ENCODE peak calls at places on chromosomes 4 and X, in six cellular contexts. One of them, this sample, is unnamed.

GRCh38 chr4:26204249-26204825 is 116.5 kb upstream of the RBPJ start:
- DNase-seq in DND-41: no peak
- DNase-seq in colonic mucosa: no peak
- DNase-seq in kidney epithelial cell: no peak
- DNase-seq in neural crest cell: no peak
- DNase-seq in body of pancreas: peak; percentile 15
- DNase-seq in this sample: no peak

GRCh38 chr4:76712564-76712963 is 185.4 kb downstream of the SOWAHB start:
- DNase-seq in neural crest cell: no peak
- DNase-seq in colonic mucosa: no peak
- DNase-seq in body of pancreas: no peak
- DNase-seq in DND-41: no peak
- DNase-seq in kidney epithelial cell: no peak
- DNase-seq in this sample: no peak

GRCh38 chr4:3439391-3439790 is 2.4 kb upstream of the HGFAC start:
- DNase-seq in kidney epithelial cell: no peak
- DNase-seq in body of pancreas: no peak
- DNase-seq in colonic mucosa: no peak
- DNase-seq in DND-41: no peak
- DNase-seq in neural crest cell: no peak
- DNase-seq in this sample: peak; percentile 15

GRCh38 chr4:154361450-154361849 is 130.1 kb downstream of the DCHS2 start:
- DNase-seq in neural crest cell: no peak
- DNase-seq in DND-41: peak; percentile 66
- DNase-seq in body of pancreas: no peak
- DNase-seq in colonic mucosa: no peak
- DNase-seq in kidney epithelial cell: no peak
- DNase-seq in this sample: no peak

GRCh38 chrX:3262906-3263305 is 83.5 kb downstream of the MXRA5 start:
- DNase-seq in neural crest cell: no peak
- DNase-seq in DND-41: no peak
- DNase-seq in colonic mucosa: no peak
- DNase-seq in kidney epithelial cell: peak; percentile 85
- DNase-seq in body of pancreas: no peak
- DNase-seq in this sample: no peak

GRCh38 chrX:138858438-138858837 is 146.9 kb upstream of the FGF13 start:
- DNase-seq in neural crest cell: no peak
- DNase-seq in kidney epithelial cell: peak; percentile 23
- DNase-seq in DND-41: no peak
- DNase-seq in colonic mucosa: no peak
- DNase-seq in body of pancreas: no peak
- DNase-seq in this sample: no peak

GRCh38 chr4:127364397-127364796 is 268.4 kb upstream of the INTU start:
- DNase-seq in DND-41: no peak
- DNase-seq in neural crest cell: no peak
- DNase-seq in colonic mucosa: no peak
- DNase-seq in kidney epithelial cell: no peak
- DNase-seq in body of pancreas: no peak
- DNase-seq in this sample: no peak

GRCh38 chr4:135718019-135718418 is 1516.4 kb upstream of the PABPC4L start:
- DNase-seq in DND-41: no peak
- DNase-seq in neural crest cell: no peak
- DNase-seq in body of pancreas: no peak
- DNase-seq in kidney epithelial cell: no peak
- DNase-seq in colonic mucosa: no peak
- DNase-seq in this sample: no peak

GRCh38 chr4:122688529-122688928 is 44.0 kb upstream of the BBS12 start:
- DNase-seq in body of pancreas: no peak
- DNase-seq in DND-41: no peak
- DNase-seq in colonic mucosa: no peak
- DNase-seq in neural crest cell: no peak
- DNase-seq in kidney epithelial cell: no peak
- DNase-seq in this sample: no peak

GRCh38 chr4:73964862-73965611 is 16.8 kb downstream of the PF4 start:
- DNase-seq in neural crest cell: no peak
- DNase-seq in kidney epithelial cell: no peak
- DNase-seq in colonic mucosa: peak; percentile 34
- DNase-seq in body of pancreas: peak; percentile 26
- DNase-seq in DND-41: no peak
- DNase-seq in this sample: peak; percentile 47

GRCh38 chrX:75181721-75182120 is 25.6 kb upstream of the ABCB7 start:
- DNase-seq in kidney epithelial cell: no peak
- DNase-seq in body of pancreas: no peak
- DNase-seq in colonic mucosa: no peak
- DNase-seq in neural crest cell: no peak
- DNase-seq in DND-41: no peak
- DNase-seq in this sample: no peak

GRCh38 chr4:189202869-189203271 is 737.8 kb upstream of the FRG1 start:
- DNase-seq in colonic mucosa: no peak
- DNase-seq in neural crest cell: no peak
- DNase-seq in body of pancreas: no peak
- DNase-seq in DND-41: peak; percentile 13
- DNase-seq in kidney epithelial cell: no peak
- DNase-seq in this sample: no peak

GRCh38 chrX:107654778-107655761 is 26.8 kb downstream of the PRPS1 start:
- DNase-seq in neural crest cell: peak; percentile 57
- DNase-seq in colonic mucosa: peak; percentile 59
- DNase-seq in body of pancreas: peak; percentile 52
- DNase-seq in kidney epithelial cell: peak; percentile 78
- DNase-seq in DND-41: peak; percentile 52
- DNase-seq in this sample: peak; percentile 82

GRCh38 chr4:88592600-88593448 is 544 bp downstream of the HERC3 start:
- DNase-seq in kidney epithelial cell: no peak
- DNase-seq in body of pancreas: peak; percentile 79
- DNase-seq in DND-41: peak; percentile 75
- DNase-seq in neural crest cell: peak; percentile 33
- DNase-seq in colonic mucosa: peak; percentile 89
- DNase-seq in this sample: peak; percentile 68

GRCh38 chrX:85516131-85516530 is 136.7 kb upstream of the POF1B start:
- DNase-seq in colonic mucosa: no peak
- DNase-seq in DND-41: no peak
- DNase-seq in body of pancreas: no peak
- DNase-seq in kidney epithelial cell: no peak
- DNase-seq in neural crest cell: no peak
- DNase-seq in this sample: no peak

GRCh38 chrX:54042609-54043010 is 1.7 kb downstream of the PHF8 start:
- DNase-seq in neural crest cell: peak; percentile 25
- DNase-seq in kidney epithelial cell: no peak
- DNase-seq in DND-41: peak; percentile 46
- DNase-seq in colonic mucosa: peak; percentile 26
- DNase-seq in body of pancreas: peak; percentile 19
- DNase-seq in this sample: peak; percentile 55

GRCh38 chrX:45322820-45323219 is 122.1 kb upstream of the DIPK2B start:
- DNase-seq in DND-41: no peak
- DNase-seq in kidney epithelial cell: no peak
- DNase-seq in neural crest cell: no peak
- DNase-seq in body of pancreas: no peak
- DNase-seq in colonic mucosa: no peak
- DNase-seq in this sample: no peak

GRCh38 chr4:178316211-178316610 is 874.0 kb upstream of the AGA start:
- DNase-seq in DND-41: no peak
- DNase-seq in neural crest cell: no peak
- DNase-seq in kidney epithelial cell: no peak
- DNase-seq in body of pancreas: no peak
- DNase-seq in colonic mucosa: peak; percentile 29
- DNase-seq in this sample: no peak

GRCh38 chr4:183323295-183323694 is 1.1 kb upstream of the CLDN24 start:
- DNase-seq in body of pancreas: no peak
- DNase-seq in kidney epithelial cell: no peak
- DNase-seq in neural crest cell: no peak
- DNase-seq in colonic mucosa: no peak
- DNase-seq in DND-41: no peak
- DNase-seq in this sample: no peak

GRCh38 chr4:107666134-107666533 is 53.9 kb downstream of the PAPSS1 start:
- DNase-seq in kidney epithelial cell: no peak
- DNase-seq in neural crest cell: no peak
- DNase-seq in DND-41: no peak
- DNase-seq in colonic mucosa: no peak
- DNase-seq in body of pancreas: no peak
- DNase-seq in this sample: no peak

GRCh38 chrX:18701621-18702361 is 5.7 kb upstream of the PPEF1 start:
- DNase-seq in body of pancreas: peak; percentile 32
- DNase-seq in DND-41: no peak
- DNase-seq in colonic mucosa: peak; percentile 23
- DNase-seq in kidney epithelial cell: no peak
- DNase-seq in neural crest cell: no peak
- DNase-seq in this sample: no peak

GRCh38 chr4:76955187-76955586 is 5.6 kb downstream of the SEPTIN11 start:
- DNase-seq in body of pancreas: no peak
- DNase-seq in neural crest cell: no peak
- DNase-seq in kidney epithelial cell: no peak
- DNase-seq in colonic mucosa: no peak
- DNase-seq in DND-41: no peak
- DNase-seq in this sample: no peak

GRCh38 chr4:154368060-154368459 is 123.5 kb downstream of the DCHS2 start:
- DNase-seq in neural crest cell: no peak
- DNase-seq in body of pancreas: no peak
- DNase-seq in colonic mucosa: no peak
- DNase-seq in kidney epithelial cell: no peak
- DNase-seq in DND-41: no peak
- DNase-seq in this sample: no peak

DNA sequence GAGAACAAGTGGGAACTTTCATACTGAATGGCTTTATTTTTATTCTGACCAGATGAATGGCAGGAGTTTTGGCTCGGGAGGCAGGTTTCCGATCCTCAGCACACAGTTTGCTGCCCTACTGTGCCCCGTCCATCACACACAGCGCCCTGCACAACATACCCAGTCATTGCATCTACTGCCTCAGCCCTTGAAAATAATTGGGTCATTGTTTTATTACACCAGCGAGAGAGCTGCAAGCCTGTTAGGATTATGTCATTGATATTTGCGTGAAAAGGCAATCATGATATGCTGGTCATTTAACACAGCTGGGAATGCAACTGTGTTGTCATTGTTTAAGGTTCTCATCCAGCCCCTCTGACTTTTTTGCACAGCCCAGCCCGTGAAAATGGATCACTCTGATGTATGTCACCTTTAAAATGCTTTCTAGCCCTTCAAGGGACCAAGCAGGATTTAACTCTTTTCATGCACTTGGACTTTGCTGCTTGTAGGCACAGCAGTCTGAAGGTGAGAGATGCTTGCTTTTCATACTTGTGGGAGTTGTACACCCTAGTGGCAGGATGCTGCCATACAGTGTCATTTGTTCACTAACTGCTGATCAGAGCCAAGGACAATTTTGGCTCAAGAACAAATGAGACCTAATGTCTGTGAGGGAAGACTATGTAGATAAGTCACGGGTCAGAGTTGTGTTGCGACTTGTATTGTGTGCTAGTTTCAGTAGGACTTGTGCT is 62.3 kb downstream of the RTL9 start:
- DNase-seq in body of pancreas: no peak
- DNase-seq in colonic mucosa: no peak
- DNase-seq in DND-41: no peak
- DNase-seq in kidney epithelial cell: no peak
- DNase-seq in neural crest cell: peak; percentile 20
- DNase-seq in this sample: no peak
- TF ChIP-seq CTCF in body of pancreas: no peak
- TF ChIP-seq CTCF in colonic mucosa: peak; percentile 14
- TF ChIP-seq CTCF in DND-41: peak; percentile 39
- TF ChIP-seq CTCF in kidney epithelial cell: peak; percentile 15
- TF ChIP-seq CTCF in neural crest cell: peak; percentile 58
- TF ChIP-seq CTCF in this sample: peak; percentile 57

GRCh38 chr4:53614616-53615015 is 23.3 kb upstream of the LNX1 start:
- DNase-seq in neural crest cell: no peak
- DNase-seq in kidney epithelial cell: no peak
- DNase-seq in body of pancreas: no peak
- DNase-seq in colonic mucosa: no peak
- DNase-seq in DND-41: no peak
- DNase-seq in this sample: no peak
- TF ChIP-seq CTCF in neural crest cell: peak; percentile 29
- TF ChIP-seq CTCF in kidney epithelial cell: peak; percentile 12
- TF ChIP-seq CTCF in body of pancreas: no peak
- TF ChIP-seq CTCF in colonic mucosa: no peak
- TF ChIP-seq CTCF in DND-41: peak; percentile 10
- TF ChIP-seq CTCF in this sample: no peak

GRCh38 chr4:2300431-2300861 is 38.5 kb upstream of the MXD4 start:
- DNase-seq in colonic mucosa: no peak
- DNase-seq in neural crest cell: no peak
- DNase-seq in kidney epithelial cell: no peak
- DNase-seq in body of pancreas: no peak
- DNase-seq in DND-41: peak; percentile 0
- DNase-seq in this sample: peak; percentile 51

GRCh38 chr4:2299794-2300193 is 37.9 kb upstream of the MXD4 start:
- DNase-seq in kidney epithelial cell: no peak
- DNase-seq in neural crest cell: no peak
- DNase-seq in colonic mucosa: no peak
- DNase-seq in body of pancreas: no peak
- DNase-seq in DND-41: no peak
- DNase-seq in this sample: no peak

GRCh38 chr4:2302387-2303119 is 40.6 kb upstream of the MXD4 start:
- DNase-seq in neural crest cell: no peak
- DNase-seq in DND-41: no peak
- DNase-seq in kidney epithelial cell: no peak
- DNase-seq in body of pancreas: no peak
- DNase-seq in colonic mucosa: peak; percentile 14
- DNase-seq in this sample: no peak

GRCh38 chr4:2301806-2302205 is 39.9 kb upstream of the MXD4 start:
- DNase-seq in DND-41: peak; percentile 1
- DNase-seq in kidney epithelial cell: no peak
- DNase-seq in neural crest cell: no peak
- DNase-seq in colonic mucosa: peak; percentile 17
- DNase-seq in body of pancreas: no peak
- DNase-seq in this sample: no peak

DNA sequence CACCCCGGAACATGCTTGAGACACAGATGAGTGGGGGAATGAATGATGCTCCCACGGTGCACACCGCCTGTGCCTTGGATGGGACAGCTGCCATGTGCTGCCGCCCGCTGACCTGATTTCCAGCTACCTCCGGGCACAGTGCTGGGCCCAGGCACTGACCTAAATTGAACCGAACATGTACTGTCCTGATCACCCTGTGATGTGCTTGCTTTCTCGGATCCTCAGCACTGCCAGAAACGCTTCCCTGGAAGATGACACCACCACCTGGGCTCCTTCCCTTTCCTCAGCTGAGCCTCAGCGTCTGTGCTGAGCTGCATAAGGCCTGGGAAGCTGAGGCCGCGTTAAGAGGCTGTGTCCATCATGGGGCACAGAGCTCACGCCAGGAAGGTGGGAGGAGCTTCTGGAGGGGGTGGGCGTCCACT is 39.3 kb upstream of the MXD4 start:
- DNase-seq in kidney epithelial cell: no peak
- DNase-seq in DND-41: no peak
- DNase-seq in colonic mucosa: peak; percentile 14
- DNase-seq in neural crest cell: no peak
- DNase-seq in body of pancreas: no peak
- DNase-seq in this sample: no peak
- TF ChIP-seq CTCF in kidney epithelial cell: no peak
- TF ChIP-seq CTCF in DND-41: no peak
- TF ChIP-seq CTCF in colonic mucosa: no peak
- TF ChIP-seq CTCF in neural crest cell: no peak
- TF ChIP-seq CTCF in body of pancreas: no peak
- TF ChIP-seq CTCF in this sample: no peak

DNA sequence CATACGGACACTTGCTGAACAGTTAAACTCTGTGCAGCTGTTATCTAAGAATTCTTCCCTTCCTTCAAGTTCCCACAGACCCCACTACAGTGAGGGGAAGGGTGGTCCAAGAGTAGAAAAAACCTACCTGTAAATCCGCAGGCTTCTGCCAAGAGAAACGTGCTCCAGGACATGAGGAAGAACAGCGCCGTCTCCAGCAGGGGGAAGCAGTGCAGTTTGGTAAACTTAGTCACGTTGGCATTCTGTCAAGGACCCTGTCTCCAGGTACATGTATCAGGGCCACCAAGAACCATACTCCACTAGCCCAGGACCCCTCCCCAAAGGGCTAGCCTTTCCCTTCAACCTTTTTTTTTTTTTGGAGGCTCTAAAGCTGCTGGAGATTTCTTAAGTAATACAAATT is 79.9 kb downstream of the CHST7 start:
- DNase-seq in colonic mucosa: no peak
- DNase-seq in body of pancreas: no peak
- DNase-seq in DND-41: peak; percentile 26
- DNase-seq in neural crest cell: no peak
- DNase-seq in kidney epithelial cell: no peak
- DNase-seq in this sample: peak; percentile 15
- TF ChIP-seq CTCF in colonic mucosa: no peak
- TF ChIP-seq CTCF in body of pancreas: no peak
- TF ChIP-seq CTCF in DND-41: peak; percentile 51
- TF ChIP-seq CTCF in neural crest cell: peak; percentile 42
- TF ChIP-seq CTCF in kidney epithelial cell: peak; percentile 24
- TF ChIP-seq CTCF in this sample: no peak

This sample was measured in glutamatergic neuron.